ENCODE peak calls at places on chromosome 10, in ten cellular contexts. I is SHP77; B is CD8-positive, alpha-beta memory T cell; Q is mucosa of gallbladder; S is amniotic stem cell; N is posterior cingulate gyrus; F is GM12865; A is GM13976; O is astrocyte of the spinal cord; Z is GM20000. L is an unnamed sample.

GRCh38 chr10:84159076-84159475 is 14.5 kb upstream of the GPR15LG start:
- DNase-seq in A (no peak), Z (no peak), B (no peak), S (no peak), Q (no peak), N (no peak), O (no peak), I (no peak), F (no peak), L (no peak)

GRCh38 chr10:79929409-79929904 is 19.4 kb downstream of the SFTPD start:
- DNase-seq in A (peak), B (peak), S (no peak), I (peak), Q (peak), O (peak), Z (peak), N (peak), F (peak), L (peak)

GRCh38 chr10:76149182-76149581 is 717.8 kb downstream of the LRMDA start:
- DNase-seq in Z (no peak), B (no peak), S (no peak), O (peak), Q (no peak), N (no peak), A (no peak), F (no peak), I (no peak), L (no peak)

GRCh38 chr10:21195149-21195731 is 298.1 kb upstream of the NEBL start:
- DNase-seq in Z (no peak), A (no peak), B (no peak), N (no peak), I (peak), F (no peak), S (no peak), Q (peak), O (no peak), L (no peak)

GRCh38 chr10:8365935-8366911 is 311.7 kb downstream of the GATA3 start:
- DNase-seq in B (no peak), O (peak), F (peak), Z (peak), I (no peak), S (no peak), N (no peak), Q (no peak), A (peak), L (no peak)

GRCh38 chr10:16967000-16967865 is 150.0 kb upstream of the RSU1 start:
- DNase-seq in O (peak), I (no peak), N (no peak), Z (no peak), S (peak), A (no peak), B (no peak), F (no peak), Q (peak), L (no peak)

GRCh38 chr10:68135922-68136718 is 26.8 kb downstream of the MYPN start:
- DNase-seq in B (no peak), Q (no peak), S (peak), Z (no peak), O (peak), N (no peak), F (no peak), A (no peak), I (no peak), L (no peak)

GRCh38 chr10:127036987-127037386 is 131.8 kb downstream of the DOCK1 start:
- DNase-seq in Z (no peak), F (no peak), N (no peak), O (no peak), B (no peak), S (no peak), A (no peak), I (no peak), Q (no peak), L (no peak)

GRCh38 chr10:34001087-34001580 is 666.7 kb upstream of the NRP1 start:
- DNase-seq in Z (no peak), A (no peak), Q (no peak), I (no peak), S (no peak), F (no peak), O (no peak), N (no peak), B (no peak), L (no peak)

GRCh38 chr10:1048349-1048731 is 579 bp downstream of the IDI1 start:
- DNase-seq in Z (no peak), A (no peak), I (no peak), Q (peak), B (no peak), F (no peak), S (no peak), O (no peak), N (no peak), L (no peak)

GRCh38 chr10:96587255-96588059 is 645 bp upstream of the TM9SF3 start:
- DNase-seq in I (peak), F (no peak), S (peak), Z (no peak), O (peak), B (peak), Q (peak), N (peak), A (no peak), L (no peak)

GRCh38 chr10:101639141-101639900 is 51.2 kb downstream of the DPCD start:
- DNase-seq in A (no peak), F (no peak), S (no peak), I (no peak), Z (no peak), O (no peak), N (no peak), Q (no peak), B (no peak), L (no peak)

L was measured in frontal cortex.